ENCODE peak calls at places on chromosome 20, in four cellular contexts. N, O, V and D are unnamed samples.

GRCh38 chr20:51042064-51042463 is 19.2 kb upstream of the KCNG1 start:
- DNase-seq in N (no peak), V (no peak), O (no peak), D (peak; percentile 19)

GRCh38 chr20:13800728-13801134 is 15.9 kb downstream of the NDUFAF5 start:
- DNase-seq in O (peak; percentile 55), N (no peak), V (peak; percentile 43), D (peak; percentile 77)

GRCh38 chr20:44572551-44573500 is 9.6 kb upstream of the PKIG start:
- DNase-seq in O (no peak), V (peak; percentile 43), N (no peak), D (peak; percentile 54)

GRCh38 chr20:2349801-2350200 is 30.9 kb upstream of the TGM6 start:
- DNase-seq in N (no peak), O (no peak), V (no peak), D (no peak)

GRCh38 chr20:49395183-49395582 is 87.3 kb downstream of the KCNB1 start:
- DNase-seq in N (no peak), O (no peak), V (peak; percentile 88), D (no peak)

GRCh38 chr20:44344723-44345122 is 7.9 kb downstream of the R3HDML start:
- DNase-seq in V (no peak), N (no peak), O (no peak), D (no peak)

GRCh38 chr20:17620371-17621228 is 50.7 kb downstream of the DSTN start:
- DNase-seq in V (peak; percentile 19), O (peak; percentile 35), N (no peak), D (peak; percentile 15)

GRCh38 chr20:63023836-63024571 is 17.2 kb upstream of the BHLHE23 start:
- DNase-seq in N (no peak), O (no peak), V (no peak), D (no peak)

GRCh38 chr20:62897666-62898065 is 28.6 kb downstream of the DIDO1 start:
- DNase-seq in O (no peak), V (no peak), N (no peak), D (no peak)

GRCh38 chr20:45080867-45081616 is 19.9 kb downstream of the KCNS1 start:
- DNase-seq in O (no peak), N (no peak), V (no peak), D (no peak)

GRCh38 chr20:20663841-20664240 is 48.6 kb downstream of the RALGAPA2 start:
- DNase-seq in V (no peak), O (no peak), N (no peak), D (no peak)

GRCh38 chr20:34791289-34792020 is 34.0 kb downstream of the NCOA6 start:
- DNase-seq in V (peak; percentile 27), N (no peak), O (no peak), D (no peak)

GRCh38 chr20:49594929-49595311 is 27.0 kb upstream of the PTGIS start:
- DNase-seq in N (no peak), O (no peak), V (no peak), D (no peak)

GRCh38 chr20:54643761-54644160 is 168.4 kb downstream of the DOK5 start:
- DNase-seq in V (no peak), N (no peak), O (no peak), D (no peak)

GRCh38 chr20:32820000-32820697 is 395 bp downstream of the MAPRE1 start:
- DNase-seq in V (peak; percentile 46), O (peak; percentile 89), N (peak; percentile 82), D (peak; percentile 41)

GRCh38 chr20:21156266-21156665 is 30.4 kb downstream of the KIZ start:
- DNase-seq in V (no peak), O (no peak), N (no peak), D (no peak)

GRCh38 chr20:461254-462198 is 807 bp downstream of the TBC1D20 start:
- DNase-seq in O (peak; percentile 72), V (peak; percentile 31), N (peak; percentile 11), D (no peak)

GRCh38 chr20:44644384-44645131 is 6.9 kb downstream of the ADA start:
- DNase-seq in V (no peak), N (no peak), O (no peak), D (no peak)

GRCh38 chr20:50376888-50377459 is 133.2 kb upstream of the PTPN1 start:
- DNase-seq in O (no peak), V (no peak), N (no peak), D (no peak)

GRCh38 chr20:48338717-48339116 is 489.1 kb downstream of the PREX1 start:
- DNase-seq in N (no peak), O (no peak), V (no peak), D (no peak)

GRCh38 chr20:33843854-33844253 is 32.7 kb downstream of the CHMP4B start:
- DNase-seq in V (no peak), N (no peak), O (no peak), D (no peak)

GRCh38 chr20:44961868-44962267 is 1.7 kb upstream of the TOMM34 start:
- DNase-seq in O (no peak), V (no peak), N (no peak), D (no peak)

GRCh38 chr20:47659904-47660601 is 125.2 kb downstream of the SULF2 start:
- DNase-seq in N (no peak), V (no peak), O (no peak), D (peak; percentile 12)

GRCh38 chr20:62215991-62216635 is 4.0 kb downstream of the HRH3 start:
- DNase-seq in O (no peak), N (no peak), V (no peak), D (no peak)

GRCh38 chr20:24027229-24027628 is 38.6 kb upstream of the GGTLC1 start:
- DNase-seq in N (peak; percentile 20), O (no peak), V (peak; percentile 75), D (peak; percentile 33)

GRCh38 chr20:34262488-34263288 is 21.5 kb downstream of the ASIP start:
- DNase-seq in N (no peak), V (no peak), O (no peak), D (no peak)

GRCh38 chr20:44450938-44451450 is 24.7 kb upstream of the TTPAL start:
- DNase-seq in V (no peak), N (no peak), O (no peak), D (no peak)

GRCh38 chr20:58630063-58630462 is 21.0 kb upstream of the STX16 start:
- DNase-seq in O (no peak), V (no peak), N (no peak), D (no peak)

GRCh38 chr20:60569116-60569515 is 610.9 kb downstream of the CDH26 start:
- DNase-seq in N (no peak), V (no peak), O (no peak), D (no peak)

GRCh38 chr20:32018269-32019155 is 8.3 kb downstream of the CCM2L start:
- DNase-seq in N (peak; percentile 11), V (no peak), O (peak; percentile 82), D (peak; percentile 82)

GRCh38 chr20:16123623-16124022 is 449.6 kb downstream of the KIF16B start:
- DNase-seq in N (no peak), O (no peak), V (no peak), D (no peak)

GRCh38 chr20:44023515-44024371 is 109.1 kb downstream of the TOX2 start:
- DNase-seq in V (no peak), N (no peak), O (no peak), D (no peak)

GRCh38 chr20:4375881-4376280 is 345.8 kb upstream of the PRND start:
- DNase-seq in O (peak; percentile 53), V (no peak), N (no peak), D (no peak)

GRCh38 chr20:19114410-19114809 is 98.0 kb upstream of the SLC24A3 start:
- DNase-seq in N (no peak), O (no peak), V (no peak), D (no peak)

GRCh38 chr20:2652724-2653510 is 485 bp downstream of the NOP56 start:
- DNase-seq in N (no peak), V (peak; percentile 40), O (no peak), D (no peak)

GRCh38 chr20:444862-445426 is 17.4 kb downstream of the TBC1D20 start:
- DNase-seq in V (no peak), N (no peak), O (no peak), D (no peak)

GRCh38 chr20:61099786-61100185 is 152.3 kb upstream of the CDH4 start:
- DNase-seq in N (no peak), V (no peak), O (no peak), D (no peak)

GRCh38 chr20:327946-328563 is 2.7 kb downstream of the SOX12 start:
- DNase-seq in O (no peak), N (no peak), V (no peak), D (no peak)

GRCh38 chr20:20941468-20941889 is 164.7 kb downstream of the LINC00237 start:
- DNase-seq in O (no peak), V (no peak), N (no peak), D (no peak)

GRCh38 chr20:15699431-15700146 is 873.7 kb downstream of the KIF16B start:
- DNase-seq in O (no peak), V (no peak), N (no peak), D (peak; percentile 24)